ENCODE peak calls at places on chromosome 10, in nine cellular contexts. A, X, D, H, S, F, E, Z and P are unnamed samples.

GRCh38 chr10:117047947-117048346 is 43.0 kb upstream of the SHTN1 start:
- DNase-seq in A (no peak), X (no peak), D (no peak), H (no peak), S (no peak), F (no peak), E (no peak), Z (no peak), P (no peak)

GRCh38 chr10:15293862-15294835 is 76.9 kb downstream of the FAM171A1 start:
- DNase-seq in A (no peak), X (peak; percentile 2), D (peak; percentile 25), H (peak; percentile 35), S (peak; percentile 41), F (no peak), E (no peak), Z (peak; percentile 60), P (no peak)

GRCh38 chr10:47264797-47265281 is 35.2 kb upstream of the GDF10 start:
- DNase-seq in A (peak; percentile 57), X (no peak), D (no peak), H (no peak), S (no peak), F (no peak), E (no peak), Z (no peak), P (no peak)

GRCh38 chr10:125007436-125007835 is 65.5 kb downstream of the ZRANB1 start:
- DNase-seq in A (no peak), X (no peak), D (no peak), H (no peak), S (no peak), F (no peak), E (no peak), Z (no peak), P (no peak)

GRCh38 chr10:103493362-103493871 is at the start of gene NEURL1:
- DNase-seq in A (no peak), X (no peak), D (no peak), H (peak; percentile 79), S (no peak), F (peak; percentile 91), E (no peak), Z (no peak), P (no peak)

GRCh38 chr10:6274040-6274439 is 71.3 kb downstream of the PFKFB3 start:
- DNase-seq in A (no peak), X (no peak), D (peak; percentile 31), H (no peak), S (peak; percentile 67), F (no peak), E (no peak), Z (no peak), P (no peak)

GRCh38 chr10:68366600-68366999 is 33.9 kb upstream of the PBLD start:
- DNase-seq in A (no peak), X (no peak), D (no peak), H (no peak), S (no peak), F (no peak), E (no peak), Z (no peak), P (no peak)

GRCh38 chr10:13820119-13820518 is 233.4 kb downstream of the PRPF18 start:
- DNase-seq in A (no peak), X (no peak), D (no peak), H (no peak), S (no peak), F (no peak), E (no peak), Z (no peak), P (no peak)

GRCh38 chr10:13115832-13116793 is 16.1 kb downstream of the OPTN start:
- DNase-seq in A (no peak), X (no peak), D (no peak), H (no peak), S (no peak), F (no peak), E (no peak), Z (no peak), P (no peak)

GRCh38 chr10:8121199-8121890 is 66.9 kb downstream of the GATA3 start:
- DNase-seq in A (no peak), X (no peak), D (no peak), H (no peak), S (no peak), F (no peak), E (no peak), Z (no peak), P (no peak)

GRCh38 chr10:70539471-70539870 is 60.9 kb downstream of the PALD1 start:
- DNase-seq in A (no peak), X (no peak), D (no peak), H (no peak), S (no peak), F (peak; percentile 49), E (no peak), Z (no peak), P (no peak)

GRCh38 chr10:68052463-68052862 is 22.6 kb downstream of the HERC4 start:
- DNase-seq in A (no peak), X (no peak), D (peak; percentile 29), H (no peak), S (peak; percentile 30), F (no peak), E (no peak), Z (no peak), P (no peak)

GRCh38 chr10:133134411-133135115 is 25.5 kb upstream of the KNDC1 start:
- DNase-seq in A (no peak), X (no peak), D (no peak), H (no peak), S (no peak), F (peak; percentile 54), E (no peak), Z (no peak), P (peak; percentile 49)